ENCODE peak calls at places on chromosomes 7 and 10, in ten cellular contexts. C is H9; D is fibroblast of lung; E is mucosa of gallbladder; B is left lung; W is NCI-H460; M is heart right ventricle; N is CD4-positive, alpha-beta T cell; P is adrenal gland; T is GM12891. J is an unnamed sample.

GRCh38 chr7:130356760-130357611 is 12.4 kb downstream of the CPA5 start:
- DNase-seq in C (no peak), D (peak; percentile 94), E (no peak), B (no peak), W (peak; percentile 80), M (no peak), N (no peak), P (peak; percentile 78), T (no peak), J (peak; percentile 69)

GRCh38 chr7:32588657-32589056 is 93.4 kb downstream of the AVL9 start:
- DNase-seq in C (no peak), D (peak; percentile 87), E (no peak), B (no peak), W (peak; percentile 68), M (no peak), N (no peak), P (no peak), T (peak; percentile 16), J (no peak)

GRCh38 chr10:3091346-3091787 is 24.0 kb downstream of the PFKP start:
- DNase-seq in C (no peak), D (peak; percentile 96), E (peak; percentile 68), B (no peak), W (no peak), M (no peak), N (no peak), P (no peak), T (no peak), J (no peak)

GRCh38 chr10:23370106-23370505 is 25.5 kb upstream of the C10orf67 start:
- DNase-seq in C (no peak), D (peak; percentile 19), E (no peak), B (no peak), W (no peak), M (peak; percentile 4), N (no peak), P (no peak), T (no peak), J (no peak)

GRCh38 chr10:72316748-72317435 is 37.8 kb downstream of the DNAJB12 start:
- DNase-seq in C (no peak), D (no peak), E (peak; percentile 85), B (peak; percentile 91), W (no peak), M (peak; percentile 77), N (peak; percentile 64), P (peak; percentile 83), T (no peak), J (no peak)

GRCh38 chr10:75137533-75138438 is 26.3 kb downstream of the SAMD8 start:
- DNase-seq in C (no peak), D (peak; percentile 67), E (no peak), B (no peak), W (no peak), M (no peak), N (no peak), P (no peak), T (no peak), J (no peak)

GRCh38 chr7:1020849-1021251 is 23.5 kb upstream of the GPR146 start:
- DNase-seq in C (no peak), D (no peak), E (no peak), B (peak; percentile 32), W (no peak), M (no peak), N (no peak), P (no peak), T (no peak), J (no peak)

GRCh38 chr7:121302214-121302745 is 26.5 kb upstream of the WNT16 start:
- DNase-seq in C (no peak), D (peak; percentile 82), E (no peak), B (no peak), W (no peak), M (no peak), N (no peak), P (no peak), T (no peak), J (no peak)

GRCh38 chr10:103504181-103504783 is 10.8 kb downstream of the NEURL1 start:
- DNase-seq in C (no peak), D (peak; percentile 98), E (no peak), B (no peak), W (no peak), M (no peak), N (peak; percentile 13), P (no peak), T (no peak), J (peak; percentile 40)

GRCh38 chr10:14450041-14450491 is 119.3 kb upstream of the FRMD4A start:
- DNase-seq in C (no peak), D (peak; percentile 91), E (peak; percentile 46), B (peak; percentile 63), W (no peak), M (peak; percentile 36), N (no peak), P (peak; percentile 27), T (no peak), J (no peak)

GRCh38 chr10:51358227-51358626 is 283.9 kb downstream of the PRKG1 start:
- DNase-seq in C (no peak), D (no peak), E (no peak), B (no peak), W (no peak), M (no peak), N (no peak), P (no peak), T (no peak), J (no peak)

GRCh38 chr10:128792426-128793140 is 666.4 kb upstream of the MKI67 start:
- DNase-seq in C (no peak), D (no peak), E (no peak), B (no peak), W (no peak), M (no peak), N (no peak), P (no peak), T (no peak), J (no peak)

GRCh38 chr10:33899578-33900531 is 565.4 kb upstream of the NRP1 start:
- DNase-seq in C (no peak), D (no peak), E (no peak), B (no peak), W (no peak), M (no peak), N (no peak), P (no peak), T (no peak), J (no peak)

GRCh38 chr7:110544199-110544598 is 546.7 kb upstream of the LRRN3 start:
- DNase-seq in C (no peak), D (peak; percentile 22), E (no peak), B (no peak), W (no peak), M (no peak), N (no peak), P (no peak), T (no peak), J (no peak)

GRCh38 chr10:23522345-23522744 is 83.5 kb downstream of the OTUD1 start:
- DNase-seq in C (no peak), D (peak; percentile 7), E (no peak), B (no peak), W (no peak), M (no peak), N (no peak), P (no peak), T (no peak), J (no peak)

GRCh38 chr10:128522551-128523289 is 396.5 kb upstream of the MKI67 start:
- DNase-seq in C (no peak), D (no peak), E (no peak), B (no peak), W (no peak), M (no peak), N (no peak), P (no peak), T (no peak), J (no peak)

GRCh38 chr7:5523052-5523711 is 99.5 kb upstream of the TNRC18 start:
- DNase-seq in C (peak; percentile 76), D (peak; percentile 59), E (no peak), B (no peak), W (no peak), M (no peak), N (no peak), P (no peak), T (no peak), J (no peak)

J was measured in aorta.